ENCODE peak calls at places on chromosomes 5 and 9, in nine cellular contexts. T is PC-3, D is neuronal stem cell, J is adrenal gland, P is stomach, O is tibial nerve, B is endodermal cell, C is GM23248, I is osteoblast. W is an unnamed sample. For H3K9me3, the result is how much of the 10 kb centered on the place peaks cover.

GRCh38 chr9:129596541-129597328 is 24.2 kb downstream of the C9orf50 start:
- DNase-seq in T (peak), D (peak), J (peak), P (peak), O (peak), B (peak), C (peak), I (peak), W (no peak)

GRCh38 chr5:139768802-139769465 is 26.7 kb upstream of the PSD2 start:
- DNase-seq in T (no peak), D (no peak), J (no peak), P (no peak), O (no peak), B (no peak), C (peak), I (peak), W (peak)

GRCh38 chr5:169650701-169651331 is 13.7 kb downstream of the DOCK2 start:
- DNase-seq in T (peak), D (no peak), J (no peak), P (no peak), O (no peak), B (no peak), C (peak), I (peak), W (no peak)

GRCh38 chr9:117704024-117704575 is at the start of gene TLR4:
- DNase-seq in T (peak), D (peak), J (peak), P (peak), O (peak), B (peak), C (peak), I (peak), W (no peak)

GRCh38 chr9:2085719-2086515 is 70.8 kb downstream of the SMARCA2 start:
- DNase-seq in T (no peak), D (no peak), J (no peak), P (no peak), O (no peak), B (no peak), C (peak), I (no peak), W (no peak)

GRCh38 chr5:171512397-171512796 is 93.0 kb downstream of the FGF18 start:
- DNase-seq in T (peak), D (no peak), J (no peak), P (no peak), O (no peak), B (no peak), C (no peak), I (no peak), W (no peak)

GRCh38 chr5:96703384-96703910 is 41.3 kb downstream of the CAST start:
- DNase-seq in T (no peak), D (no peak), J (no peak), P (peak), O (no peak), B (no peak), C (peak), I (no peak), W (no peak)

GRCh38 chr5:79080804-79081203 is 11.2 kb downstream of the BHMT2 start:
- DNase-seq in T (no peak), D (no peak), J (no peak), P (no peak), O (no peak), B (no peak), C (no peak), I (no peak), W (no peak)

GRCh38 chr9:94867842-94868312 is 141.4 kb downstream of the AOPEP start:
- DNase-seq in T (peak), D (no peak), J (no peak), P (no peak), O (no peak), B (no peak), C (peak), I (peak), W (no peak)

GRCh38 chr5:55572011-55572410 is 37.2 kb upstream of the PLPP1 start:
- DNase-seq in T (no peak), D (no peak), J (no peak), P (no peak), O (no peak), B (no peak), C (no peak), I (no peak), W (no peak)

GRCh38 chr9:80792721-80793120 is 896.6 kb downstream of the TLE1 start:
- DNase-seq in T (no peak), D (no peak), J (no peak), P (no peak), O (no peak), B (no peak), C (no peak), I (no peak), W (no peak)

GRCh38 chr5:133969654-133970324 is 1.4 kb upstream of the C5orf15 start:
- DNase-seq in T (no peak), D (no peak), J (no peak), P (no peak), O (no peak), B (no peak), C (peak), I (no peak), W (no peak)

GRCh38 chr9:80806675-80807074 is 882.7 kb downstream of the TLE1 start:
- DNase-seq in T (peak), D (no peak), J (no peak), P (no peak), O (no peak), B (no peak), C (no peak), I (no peak), W (no peak)

GRCh38 chr9:116475201-116475600 is 211.9 kb upstream of the TRIM32 start:
- DNase-seq in T (no peak), D (no peak), J (no peak), P (no peak), O (no peak), B (no peak), C (peak), I (peak), W (no peak)

GRCh38 chr9:36486933-36487481 is 85.7 kb upstream of the MELK start:
- DNase-seq in T (no peak), D (peak), J (peak), P (peak), O (no peak), B (peak), C (peak), I (peak), W (peak)

GRCh38 chr5:18238321-18238720 is 604.1 kb downstream of the TAF11L14 start:
- DNase-seq in T (no peak), D (no peak), J (no peak), P (no peak), O (no peak), B (no peak), C (no peak), I (no peak), W (no peak)

GRCh38 chr5:65874241-65874640 is 52.1 kb upstream of the ERBIN start:
- DNase-seq in T (peak), D (no peak), J (no peak), P (no peak), O (no peak), B (no peak), C (peak), I (no peak), W (no peak)

GRCh38 chr5:1963358-1963757 is 80.6 kb upstream of the IRX4 start:
- DNase-seq in T (no peak), D (no peak), J (no peak), P (no peak), O (no peak), B (peak), C (no peak), I (no peak), W (no peak)

GRCh38 chr9:114049453-114050225 is 28.5 kb downstream of the AMBP start:
- DNase-seq in T (no peak), D (no peak), J (peak), P (no peak), O (no peak), B (peak), C (no peak), I (peak), W (no peak)

GRCh38 chr5:122163151-122164069 is 34.1 kb downstream of the ZNF474 start:
- DNase-seq in T (peak), D (no peak), J (no peak), P (no peak), O (no peak), B (no peak), C (peak), I (peak), W (no peak)

GRCh38 chr9:13351768-13352386 is 72.4 kb upstream of the MPDZ start:
- DNase-seq in T (peak), D (peak), J (no peak), P (no peak), O (no peak), B (no peak), C (peak), I (no peak), W (no peak)

GRCh38 chr9:133788819-133789733 is 50.9 kb upstream of the SARDH start:
- DNase-seq in T (no peak), D (no peak), J (no peak), P (peak), O (no peak), B (no peak), C (no peak), I (no peak), W (no peak)

GRCh38 chr5:148746826-148747535 is 79.4 kb upstream of the ADRB2 start:
- DNase-seq in T (no peak), D (no peak), J (no peak), P (no peak), O (no peak), B (no peak), C (no peak), I (peak), W (no peak)

GRCh38 chr9:72154468-72155281 is 5.4 kb downstream of the GDA start:
- DNase-seq in T (peak), D (no peak), J (no peak), P (peak), O (no peak), B (no peak), C (peak), I (no peak), W (no peak)

GRCh38 chr5:144405986-144406385 is 235.3 kb downstream of the KCTD16 start:
- DNase-seq in T (no peak), D (no peak), J (no peak), P (no peak), O (no peak), B (no peak), C (no peak), I (no peak), W (peak)

GRCh38 chr5:14708551-14708950 is 44.0 kb downstream of the OTULIN start:
- DNase-seq in T (no peak), D (no peak), J (no peak), P (no peak), O (no peak), B (no peak), C (no peak), I (no peak), W (no peak)

GRCh38 chr9:92729735-92730155 is 34.9 kb downstream of the BICD2 start:
- DNase-seq in T (no peak), D (no peak), J (no peak), P (no peak), O (no peak), B (peak), C (no peak), I (peak), W (no peak)

GRCh38 chr5:141269195-141269594 is 24.0 kb downstream of the PCDHB15 start:
- DNase-seq in T (no peak), D (no peak), J (no peak), P (no peak), O (no peak), B (no peak), C (no peak), I (no peak), W (no peak)

GRCh38 chr9:129176786-129177442 is 1.1 kb downstream of the IER5L start:
- DNase-seq in T (peak), D (no peak), J (peak), P (no peak), O (no peak), B (peak), C (peak), I (peak), W (peak)

GRCh38 chr9:15909297-15909696 is 356.5 kb downstream of the CCDC171 start:
- DNase-seq in T (no peak), D (no peak), J (no peak), P (no peak), O (no peak), B (no peak), C (peak), I (no peak), W (no peak)

GRCh38 chr5:40409600-40409999 is 270.1 kb upstream of the PTGER4 start:
- DNase-seq in T (no peak), D (no peak), J (no peak), P (no peak), O (no peak), B (no peak), C (no peak), I (no peak), W (no peak)

GRCh38 chr5:55096860-55097259 is 5.6 kb upstream of the GZMA start:
- DNase-seq in T (no peak), D (no peak), J (peak), P (no peak), O (no peak), B (no peak), C (no peak), I (no peak), W (no peak)

GRCh38 chr5:112005533-112005926 is 248.5 kb upstream of the NREP start:
- DNase-seq in T (peak), D (no peak), J (no peak), P (no peak), O (no peak), B (no peak), C (peak), I (no peak), W (no peak)

GRCh38 chr5:83731638-83732037 is 11.0 kb upstream of the HAPLN1 start:
- DNase-seq in T (no peak), D (no peak), J (no peak), P (no peak), O (no peak), B (no peak), C (no peak), I (no peak), W (no peak)

GRCh38 chr9:4844031-4844430 is 51.3 kb downstream of the RCL1 start:
- DNase-seq in T (no peak), D (no peak), J (no peak), P (no peak), O (no peak), B (no peak), C (no peak), I (no peak), W (no peak)
- H3K27ac ChIP-seq in T (no peak), D (no peak), J (no peak), P (no peak), O (no peak), B (no peak), C (no peak), I (no peak), W (no peak)

DNA sequence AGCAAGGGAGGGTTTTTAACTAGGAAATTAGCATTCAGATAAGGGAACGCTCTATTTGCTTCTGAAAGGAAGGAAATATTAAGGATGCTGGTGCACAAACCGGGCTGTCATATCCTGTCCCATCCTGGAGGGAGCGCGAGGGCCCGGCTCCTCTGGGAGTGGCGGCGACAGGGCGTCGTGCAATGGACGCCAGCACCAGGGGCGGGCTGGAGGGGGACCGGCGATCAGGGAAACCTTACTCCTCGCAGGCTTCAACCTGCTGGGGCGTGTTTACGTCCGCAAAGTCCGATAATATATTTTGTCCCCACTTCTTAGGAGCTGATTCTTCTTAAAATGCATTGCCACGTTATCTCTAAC is 197.1 kb upstream of the TBCA start:
- DNase-seq in T (no peak), D (no peak), J (no peak), P (no peak), O (no peak), B (peak), C (no peak), I (no peak), W (no peak)
- H3K4me3 ChIP-seq in T (no peak), D (no peak), J (no peak), P (peak), O (no peak), B (peak), C (no peak), I (no peak), W (no peak)

GRCh38 chr5:3598725-3599282 is 3.2 kb downstream of the IRX1 start:
- DNase-seq in T (no peak), D (no peak), J (no peak), P (no peak), O (no peak), B (peak), C (peak), I (no peak), W (no peak)
- H3K9me3 ChIP-seq in T (under half), D (under half), J (under half), P (under half), O (under half), B (under half), C (under half), I (under half), W (half or more)

DNA sequence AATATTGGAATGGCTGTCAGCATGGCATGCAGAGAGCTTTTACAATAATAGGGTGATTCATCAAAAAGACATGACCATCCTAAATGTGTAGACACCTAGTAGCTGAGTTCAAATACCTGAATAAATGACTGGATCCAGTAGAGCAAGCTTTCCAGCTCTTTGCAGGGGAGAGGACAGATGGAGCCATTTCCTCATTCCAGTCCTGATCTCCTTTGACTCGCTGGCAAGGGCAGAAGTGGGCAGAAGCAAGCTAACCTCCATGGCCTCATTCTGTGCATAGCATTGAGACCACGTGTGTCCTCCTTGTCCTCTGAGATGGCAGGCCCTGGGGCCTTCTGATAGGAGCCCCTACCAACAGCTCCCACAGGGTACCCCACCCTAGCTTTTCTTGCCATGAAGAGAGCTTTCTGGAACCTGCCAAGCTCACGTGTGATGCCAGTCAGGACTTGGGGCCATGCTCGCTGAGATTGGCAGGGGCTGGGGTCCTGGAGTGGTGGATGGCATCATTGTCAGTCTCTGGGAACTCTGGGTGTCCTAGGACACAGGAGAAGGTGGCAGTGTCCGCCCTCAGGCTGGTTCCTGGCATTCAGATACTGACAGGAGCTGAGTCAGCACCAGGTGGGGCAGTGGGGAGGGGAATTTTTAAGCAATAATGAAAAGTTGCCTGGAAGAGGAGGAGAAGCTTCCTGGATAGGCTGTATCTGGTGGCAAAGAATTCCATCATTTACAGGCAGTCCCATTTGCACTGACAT is 33.6 kb downstream of the WWC1 start:
- DNase-seq in T (peak), D (no peak), J (no peak), P (peak), O (no peak), B (peak), C (no peak), I (no peak), W (no peak)
- H3K27ac ChIP-seq in T (peak), D (no peak), J (no peak), P (peak), O (no peak), B (no peak), C (no peak), I (no peak), W (no peak)

GRCh38 chr5:119304439-119304838 is 51.4 kb upstream of the TNFAIP8 start:
- DNase-seq in T (no peak), D (no peak), J (no peak), P (no peak), O (no peak), B (no peak), C (peak), I (no peak), W (no peak)

GRCh38 chr5:119301210-119301609 is 54.6 kb upstream of the TNFAIP8 start:
- DNase-seq in T (no peak), D (no peak), J (no peak), P (no peak), O (no peak), B (no peak), C (no peak), I (no peak), W (no peak)

GRCh38 chr5:119302449-119302848 is 53.4 kb upstream of the TNFAIP8 start:
- DNase-seq in T (no peak), D (no peak), J (no peak), P (no peak), O (no peak), B (no peak), C (no peak), I (no peak), W (no peak)

GRCh38 chr5:119301947-119302346 is 53.9 kb upstream of the TNFAIP8 start:
- DNase-seq in T (peak), D (no peak), J (no peak), P (no peak), O (no peak), B (no peak), C (peak), I (peak), W (no peak)

GRCh38 chr5:119302916-119303897 is 52.6 kb upstream of the TNFAIP8 start:
- DNase-seq in T (peak), D (no peak), J (no peak), P (no peak), O (no peak), B (no peak), C (peak), I (peak), W (no peak)
- H3K4me3 ChIP-seq in T (peak), D (no peak), J (no peak), P (no peak), O (no peak), B (no peak), C (no peak), I (peak), W (no peak)

GRCh38 chr5:73299665-73300435 is 126.9 kb downstream of the TMEM174 start:
- DNase-seq in T (no peak), D (peak), J (no peak), P (no peak), O (no peak), B (peak), C (no peak), I (no peak), W (no peak)
- H3K9me3 ChIP-seq in T (under half), D (under half), J (under half), P (under half), O (under half), B (under half), C (under half), I (under half), W (under half)

DNA sequence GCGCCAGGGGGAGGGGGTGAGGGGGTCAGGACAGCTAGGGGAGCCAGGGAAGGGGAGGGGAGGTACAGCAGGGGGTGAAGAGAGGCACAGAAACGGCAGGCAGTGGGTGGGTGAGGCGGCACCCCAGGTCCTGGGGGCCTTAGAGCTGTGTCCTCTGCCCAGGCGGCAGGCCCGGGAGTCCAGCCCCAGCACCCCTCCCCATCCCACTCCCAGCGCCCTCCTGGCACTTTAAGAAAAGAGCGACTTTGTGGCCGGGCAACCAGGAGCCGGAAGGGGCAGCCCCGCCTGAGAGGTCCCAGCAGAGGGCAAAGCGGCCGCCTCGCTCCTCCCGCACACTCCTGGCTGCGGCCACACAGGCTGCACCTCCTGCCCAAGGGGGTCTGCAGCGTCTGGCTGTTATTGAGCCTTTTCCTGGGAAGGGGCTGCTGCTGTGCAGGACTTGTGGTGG is 42.6 kb downstream of the NACC2 start:
- DNase-seq in T (peak), D (no peak), J (no peak), P (peak), O (no peak), B (peak), C (peak), I (peak), W (no peak)
- H3K27ac ChIP-seq in T (peak), D (no peak), J (no peak), P (peak), O (peak), B (peak), C (peak), I (peak), W (no peak)

GRCh38 chr5:73232266-73233041 is 59.5 kb downstream of the TMEM174 start:
- DNase-seq in T (no peak), D (no peak), J (no peak), P (no peak), O (no peak), B (peak), C (peak), I (no peak), W (no peak)

GRCh38 chr5:73234156-73234555 is 61.2 kb downstream of the TMEM174 start:
- DNase-seq in T (no peak), D (no peak), J (no peak), P (no peak), O (no peak), B (peak), C (no peak), I (peak), W (peak)

GRCh38 chr5:73233053-73233460 is 60.1 kb downstream of the TMEM174 start:
- DNase-seq in T (no peak), D (no peak), J (no peak), P (no peak), O (no peak), B (no peak), C (no peak), I (peak), W (no peak)

GRCh38 chr5:73231245-73231778 is 58.3 kb downstream of the TMEM174 start:
- DNase-seq in T (no peak), D (no peak), J (no peak), P (no peak), O (no peak), B (no peak), C (no peak), I (no peak), W (no peak)

GRCh38 chr5:73233461-73234151 is 60.6 kb downstream of the TMEM174 start:
- DNase-seq in T (no peak), D (peak), J (no peak), P (no peak), O (no peak), B (peak), C (no peak), I (peak), W (peak)
- H3K4me3 ChIP-seq in T (no peak), D (peak), J (peak), P (peak), O (peak), B (peak), C (no peak), I (peak), W (peak)

W was measured in WERI-Rb-1.